ENCODE peak calls at places on chromosomes 6 and 20, in five cellular contexts. One of them, this sample, is unnamed.

GRCh38 chr6:111952326-111952725 is 79.1 kb upstream of the FYN start:
- DNase-seq in K562: no peak
- DNase-seq in HepG2: no peak
- DNase-seq in GM12892: no peak
- DNase-seq in SK-N-SH: no peak
- DNase-seq in this sample: no peak

GRCh38 chr6:135935951-135936601 is 84.6 kb downstream of the PDE7B start:
- DNase-seq in GM12892: no peak
- DNase-seq in HepG2: no peak
- DNase-seq in K562: no peak
- DNase-seq in SK-N-SH: no peak
- DNase-seq in this sample: no peak

GRCh38 chr20:13212750-13213149 is 8.3 kb upstream of the ISM1 start:
- DNase-seq in SK-N-SH: no peak
- DNase-seq in HepG2: no peak
- DNase-seq in K562: no peak
- DNase-seq in GM12892: no peak
- DNase-seq in this sample: no peak

GRCh38 chr20:25247666-25248500 is at the start of gene PYGB:
- DNase-seq in HepG2: peak; percentile 78
- DNase-seq in GM12892: peak; percentile 85
- DNase-seq in SK-N-SH: peak; percentile 98
- DNase-seq in K562: peak; percentile 89
- DNase-seq in this sample: peak; percentile 91

GRCh38 chr6:49550413-49551125 is at the start of gene C6orf141:
- DNase-seq in GM12892: peak; percentile 25
- DNase-seq in K562: no peak
- DNase-seq in SK-N-SH: peak; percentile 11
- DNase-seq in HepG2: no peak
- DNase-seq in this sample: peak; percentile 50

GRCh38 chr6:157597461-157598312 is 216.7 kb downstream of the ZDHHC14 start:
- DNase-seq in GM12892: no peak
- DNase-seq in K562: no peak
- DNase-seq in SK-N-SH: peak; percentile 75
- DNase-seq in HepG2: peak; percentile 56
- DNase-seq in this sample: peak; percentile 31

GRCh38 chr6:11318835-11319813 is 86.7 kb upstream of the NEDD9 start:
- DNase-seq in HepG2: no peak
- DNase-seq in SK-N-SH: no peak
- DNase-seq in GM12892: no peak
- DNase-seq in K562: no peak
- DNase-seq in this sample: no peak

GRCh38 chr6:151763938-151764680 is 43.4 kb upstream of the ESR1 start:
- DNase-seq in GM12892: peak; percentile 31
- DNase-seq in HepG2: peak; percentile 46
- DNase-seq in K562: peak; percentile 31
- DNase-seq in SK-N-SH: peak; percentile 67
- DNase-seq in this sample: peak; percentile 37

GRCh38 chr6:68978411-68978810 is 343.3 kb downstream of the ADGRB3 start:
- DNase-seq in SK-N-SH: no peak
- DNase-seq in HepG2: no peak
- DNase-seq in K562: no peak
- DNase-seq in GM12892: no peak
- DNase-seq in this sample: no peak

GRCh38 chr6:25309886-25310285 is 30.7 kb downstream of the CARMIL1 start:
- DNase-seq in SK-N-SH: no peak
- DNase-seq in K562: no peak
- DNase-seq in HepG2: no peak
- DNase-seq in GM12892: no peak
- DNase-seq in this sample: no peak

GRCh38 chr20:61130156-61130555 is 121.9 kb upstream of the CDH4 start:
- DNase-seq in GM12892: no peak
- DNase-seq in SK-N-SH: no peak
- DNase-seq in HepG2: no peak
- DNase-seq in K562: no peak
- DNase-seq in this sample: no peak

GRCh38 chr20:59850018-59850641 is 83.3 kb downstream of the SYCP2 start:
- DNase-seq in GM12892: no peak
- DNase-seq in K562: peak; percentile 33
- DNase-seq in SK-N-SH: no peak
- DNase-seq in HepG2: peak; percentile 56
- DNase-seq in this sample: no peak

GRCh38 chr20:38877483-38877882 is 48.7 kb upstream of the FAM83D start:
- DNase-seq in K562: no peak
- DNase-seq in SK-N-SH: no peak
- DNase-seq in HepG2: no peak
- DNase-seq in GM12892: no peak
- DNase-seq in this sample: no peak

GRCh38 chr20:38874460-38875169 is 51.6 kb upstream of the FAM83D start:
- DNase-seq in GM12892: no peak
- DNase-seq in K562: no peak
- DNase-seq in HepG2: no peak
- DNase-seq in SK-N-SH: no peak
- DNase-seq in this sample: no peak

GRCh38 chr20:38873050-38873581 is 53.1 kb upstream of the FAM83D start:
- DNase-seq in HepG2: no peak
- DNase-seq in SK-N-SH: no peak
- DNase-seq in GM12892: peak; percentile 57
- DNase-seq in K562: no peak
- DNase-seq in this sample: peak; percentile 51

GRCh38 chr20:38872491-38873049 is 53.6 kb upstream of the FAM83D start:
- DNase-seq in HepG2: no peak
- DNase-seq in K562: no peak
- DNase-seq in GM12892: no peak
- DNase-seq in SK-N-SH: no peak
- DNase-seq in this sample: no peak

GRCh38 chr20:38875170-38875993 is 50.8 kb upstream of the FAM83D start:
- DNase-seq in SK-N-SH: peak; percentile 74
- DNase-seq in K562: no peak
- DNase-seq in HepG2: no peak
- DNase-seq in GM12892: peak; percentile 68
- DNase-seq in this sample: peak; percentile 60
- TF ChIP-seq TAF1 in SK-N-SH: no peak
- TF ChIP-seq TAF1 in K562: no peak
- TF ChIP-seq TAF1 in HepG2: no peak
- TF ChIP-seq TAF1 in GM12892: peak; percentile 36
- TF ChIP-seq TAF1 in this sample: peak; percentile 40

GRCh38 chr6:48067148-48067709 is 43.8 kb downstream of the PTCHD4 start:
- DNase-seq in GM12892: no peak
- DNase-seq in K562: no peak
- DNase-seq in SK-N-SH: no peak
- DNase-seq in HepG2: peak; percentile 63
- DNase-seq in this sample: no peak

GRCh38 chr6:48057611-48058010 is 53.4 kb downstream of the PTCHD4 start:
- DNase-seq in GM12892: no peak
- DNase-seq in SK-N-SH: no peak
- DNase-seq in HepG2: no peak
- DNase-seq in K562: no peak
- DNase-seq in this sample: no peak

GRCh38 chr6:48061630-48062029 is 49.4 kb downstream of the PTCHD4 start:
- DNase-seq in K562: no peak
- DNase-seq in HepG2: no peak
- DNase-seq in SK-N-SH: no peak
- DNase-seq in GM12892: no peak
- DNase-seq in this sample: no peak
- TF ChIP-seq TAF1 in K562: no peak
- TF ChIP-seq TAF1 in HepG2: no peak
- TF ChIP-seq TAF1 in SK-N-SH: no peak
- TF ChIP-seq TAF1 in GM12892: no peak
- TF ChIP-seq TAF1 in this sample: no peak

DNA sequence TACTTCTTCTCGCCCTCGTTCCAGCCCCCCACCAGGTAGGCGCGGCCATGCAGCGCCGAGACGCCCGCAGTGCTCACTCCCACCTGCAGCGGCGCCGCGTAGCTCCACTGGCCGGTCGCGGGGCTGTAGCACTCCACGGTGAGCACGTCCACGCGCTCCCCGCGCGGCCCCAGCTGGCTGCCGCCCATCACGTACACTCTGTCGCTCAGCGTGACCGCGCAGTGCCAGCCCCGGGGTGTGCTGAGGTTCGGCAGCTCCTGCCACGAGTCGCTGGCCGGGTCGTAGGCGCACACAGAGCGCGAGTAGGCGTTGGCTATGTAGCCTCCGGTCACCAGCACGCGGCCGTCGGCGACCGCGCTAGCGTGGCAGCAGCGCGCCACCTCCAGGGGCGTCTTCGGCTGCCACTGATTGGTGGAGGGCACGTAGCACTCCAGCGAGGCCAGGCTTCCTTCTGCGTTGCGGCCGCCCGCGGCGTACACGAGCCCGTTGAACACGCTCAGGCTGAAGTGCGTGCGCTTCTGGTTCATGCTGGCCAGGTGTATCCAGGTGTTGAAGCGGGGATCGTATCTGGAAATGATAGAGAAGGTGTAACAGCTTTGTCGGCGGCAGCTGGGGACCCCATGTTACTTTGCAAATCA is 13.7 kb downstream of the KLHL31 start:
- DNase-seq in SK-N-SH: peak; percentile 80
- DNase-seq in GM12892: peak; percentile 8
- DNase-seq in HepG2: peak; percentile 86
- DNase-seq in K562: no peak
- DNase-seq in this sample: peak; percentile 16
- TF ChIP-seq TAF1 in SK-N-SH: no peak
- TF ChIP-seq TAF1 in GM12892: no peak
- TF ChIP-seq TAF1 in HepG2: peak; percentile 96
- TF ChIP-seq TAF1 in K562: no peak
- TF ChIP-seq TAF1 in this sample: no peak

DNA sequence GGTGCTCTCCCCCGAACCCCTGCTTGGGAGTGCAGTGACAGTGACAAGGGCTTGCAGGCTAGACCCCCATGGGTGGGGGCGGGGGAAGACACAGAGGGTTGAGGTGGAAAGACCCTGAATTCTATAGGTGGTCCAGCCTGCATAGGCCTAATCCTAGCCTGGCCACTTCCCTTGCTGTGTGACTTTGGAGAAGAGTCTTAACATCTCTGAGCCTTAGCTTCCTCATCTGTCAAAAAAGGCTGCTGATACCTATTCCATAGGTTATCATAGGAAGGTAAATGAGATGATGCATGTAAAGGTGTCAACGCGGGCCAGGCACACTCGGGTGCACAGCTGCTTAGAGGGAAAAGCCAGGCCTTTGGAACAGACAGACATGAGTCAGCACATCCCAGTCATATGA is 15.8 kb downstream of the BPIFB4 start:
- DNase-seq in HepG2: no peak
- DNase-seq in K562: no peak
- DNase-seq in GM12892: no peak
- DNase-seq in SK-N-SH: no peak
- DNase-seq in this sample: no peak
- TF ChIP-seq TAF1 in HepG2: no peak
- TF ChIP-seq TAF1 in K562: no peak
- TF ChIP-seq TAF1 in GM12892: no peak
- TF ChIP-seq TAF1 in SK-N-SH: no peak
- TF ChIP-seq TAF1 in this sample: no peak

GRCh38 chr6:37125779-37126553 is 44.0 kb upstream of the PIM1 start:
- DNase-seq in K562: no peak
- DNase-seq in HepG2: peak; percentile 75
- DNase-seq in SK-N-SH: no peak
- DNase-seq in GM12892: no peak
- DNase-seq in this sample: no peak

GRCh38 chr6:37123957-37124729 is 45.8 kb upstream of the PIM1 start:
- DNase-seq in GM12892: no peak
- DNase-seq in SK-N-SH: no peak
- DNase-seq in K562: no peak
- DNase-seq in HepG2: no peak
- DNase-seq in this sample: no peak

GRCh38 chr6:37127961-37128862 is 41.7 kb upstream of the PIM1 start:
- DNase-seq in K562: peak; percentile 66
- DNase-seq in GM12892: no peak
- DNase-seq in HepG2: peak; percentile 97
- DNase-seq in SK-N-SH: no peak
- DNase-seq in this sample: no peak

GRCh38 chr6:37126554-37126906 is 43.4 kb upstream of the PIM1 start:
- DNase-seq in K562: peak; percentile 49
- DNase-seq in HepG2: no peak
- DNase-seq in SK-N-SH: no peak
- DNase-seq in GM12892: no peak
- DNase-seq in this sample: no peak

DNA sequence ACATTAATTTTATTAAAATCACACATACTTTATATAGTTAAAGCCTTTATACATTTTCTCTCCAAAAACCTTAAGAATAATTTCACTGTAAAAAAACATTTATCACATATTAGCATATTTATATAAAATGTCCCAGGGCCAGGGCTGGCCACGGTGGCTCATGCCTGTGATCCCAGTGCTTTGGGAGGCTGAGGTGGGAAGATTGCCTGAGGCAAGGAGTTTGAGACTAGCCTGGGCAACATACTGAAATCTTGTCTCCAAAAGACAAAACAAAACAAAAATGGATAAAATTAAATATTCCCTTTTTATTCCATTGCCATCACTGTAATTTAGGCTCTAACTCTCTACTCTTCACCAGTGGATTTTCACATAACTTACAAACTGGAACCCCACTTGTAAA is 43.0 kb upstream of the PIM1 start:
- DNase-seq in HepG2: no peak
- DNase-seq in SK-N-SH: no peak
- DNase-seq in K562: no peak
- DNase-seq in GM12892: no peak
- DNase-seq in this sample: no peak
- TF ChIP-seq TAF1 in HepG2: no peak
- TF ChIP-seq TAF1 in SK-N-SH: no peak
- TF ChIP-seq TAF1 in K562: no peak
- TF ChIP-seq TAF1 in GM12892: no peak
- TF ChIP-seq TAF1 in this sample: no peak

GRCh38 chr6:137928286-137928685 is 61.2 kb downstream of the TNFAIP3 start:
- DNase-seq in SK-N-SH: no peak
- DNase-seq in HepG2: no peak
- DNase-seq in K562: no peak
- DNase-seq in GM12892: no peak
- DNase-seq in this sample: no peak
- TF ChIP-seq TAF1 in SK-N-SH: no peak
- TF ChIP-seq TAF1 in HepG2: no peak
- TF ChIP-seq TAF1 in K562: no peak
- TF ChIP-seq TAF1 in GM12892: no peak
- TF ChIP-seq TAF1 in this sample: no peak